ENCODE peak calls at places on chromosomes 12 and 14, in five cellular contexts. D is stromal cell of bone marrow, J is ecto neural progenitor cell, I is AML-193, X is mesendoderm. T is an unnamed sample.

GRCh38 chr14:34222867-34223266 is 239.2 kb downstream of the SPTSSA start:
- DNase-seq in D (no peak), J (no peak), I (no peak), X (no peak), T (no peak)

GRCh38 chr14:102086972-102087761 is at the start of gene HSP90AA1:
- DNase-seq in D (peak), J (peak), I (peak), X (peak), T (peak)

GRCh38 chr12:50621435-50622304 is 116.9 kb downstream of the DIP2B start:
- DNase-seq in D (no peak), J (no peak), I (no peak), X (peak), T (no peak)

GRCh38 chr14:73763396-73763795 is 49.2 kb upstream of the PNMA1 start:
- DNase-seq in D (no peak), J (no peak), I (no peak), X (no peak), T (no peak)

GRCh38 chr14:61925732-61926445 is 163.7 kb downstream of the SNAPC1 start:
- DNase-seq in D (no peak), J (no peak), I (no peak), X (no peak), T (no peak)

GRCh38 chr12:93128332-93128707 is 199.2 kb upstream of the EEA1 start:
- DNase-seq in D (no peak), J (no peak), I (no peak), X (no peak), T (no peak)

GRCh38 chr12:88816201-88816600 is 235.9 kb upstream of the KITLG start:
- DNase-seq in D (no peak), J (no peak), I (no peak), X (no peak), T (no peak)

GRCh38 chr12:29879606-29880308 is 96.0 kb upstream of the TMTC1 start:
- DNase-seq in D (no peak), J (no peak), I (no peak), X (peak), T (no peak)

GRCh38 chr14:42624980-42625761 is 1018.5 kb downstream of the LRFN5 start:
- DNase-seq in D (no peak), J (no peak), I (no peak), X (no peak), T (no peak)

GRCh38 chr12:7749442-7749841 is 2.3 kb upstream of the CLEC4C start:
- DNase-seq in D (no peak), J (no peak), I (no peak), X (no peak), T (no peak)

GRCh38 chr12:130162267-130162666 is at the start of gene FZD10:
- DNase-seq in D (no peak), J (peak), I (no peak), X (peak), T (peak)

GRCh38 chr14:41549821-41550597 is 56.7 kb upstream of the LRFN5 start:
- DNase-seq in D (peak), J (no peak), I (no peak), X (no peak), T (no peak)

GRCh38 chr14:74085047-74085637 is 386 bp downstream of the LIN52 start:
- DNase-seq in D (no peak), J (no peak), I (no peak), X (peak), T (peak)

GRCh38 chr14:67733609-67734008 is 31.9 kb downstream of the RDH12 start:
- DNase-seq in D (no peak), J (no peak), I (no peak), X (peak), T (no peak)

GRCh38 chr12:98058838-98059237 is 456.6 kb upstream of the TMPO start:
- DNase-seq in D (no peak), J (no peak), I (no peak), X (no peak), T (no peak)

GRCh38 chr12:29073631-29074239 is 75.3 kb upstream of the FAR2 start:
- DNase-seq in D (peak), J (no peak), I (peak), X (peak), T (no peak)

GRCh38 chr14:101657372-101657771 is 96.1 kb downstream of the DIO3 start:
- DNase-seq in D (no peak), J (no peak), I (no peak), X (no peak), T (no peak)

GRCh38 chr14:28759658-28760313 is 6.8 kb upstream of the FOXG1 start:
- DNase-seq in D (no peak), J (no peak), I (no peak), X (peak), T (no peak)